ENCODE peak calls at places on chromosomes 3 and 15, in nine cellular contexts. One of them, this sample, is unnamed.

GRCh38 chr3:143307613-143308183 is 188.1 kb downstream of the CHST2 start:
- DNase-seq in GM12865: peak; percentile 59
- DNase-seq in tibial artery: no peak
- DNase-seq in colonic mucosa: no peak
- DNase-seq in A549: peak; percentile 42
- DNase-seq in trophoblast cell: peak; percentile 3
- DNase-seq in sigmoid colon: no peak
- DNase-seq in right cardiac atrium: peak; percentile 74
- DNase-seq in kidney: no peak
- DNase-seq in this sample: no peak

GRCh38 chr15:99476413-99477222 is 89.2 kb upstream of the MEF2A start:
- DNase-seq in right cardiac atrium: peak; percentile 76
- DNase-seq in tibial artery: peak; percentile 91
- DNase-seq in GM12865: peak; percentile 56
- DNase-seq in A549: peak; percentile 87
- DNase-seq in trophoblast cell: peak; percentile 66
- DNase-seq in sigmoid colon: peak; percentile 89
- DNase-seq in kidney: peak; percentile 84
- DNase-seq in colonic mucosa: peak; percentile 41
- DNase-seq in this sample: peak; percentile 79

GRCh38 chr3:101279162-101279561 is 41.2 kb downstream of the IMPG2 start:
- DNase-seq in trophoblast cell: no peak
- DNase-seq in colonic mucosa: no peak
- DNase-seq in A549: no peak
- DNase-seq in tibial artery: no peak
- DNase-seq in kidney: no peak
- DNase-seq in right cardiac atrium: no peak
- DNase-seq in GM12865: no peak
- DNase-seq in sigmoid colon: no peak
- DNase-seq in this sample: no peak

GRCh38 chr15:66830358-66830757 is 128.3 kb downstream of the SMAD6 start:
- DNase-seq in colonic mucosa: no peak
- DNase-seq in right cardiac atrium: peak; percentile 70
- DNase-seq in kidney: no peak
- DNase-seq in GM12865: no peak
- DNase-seq in sigmoid colon: no peak
- DNase-seq in trophoblast cell: peak; percentile 63
- DNase-seq in A549: peak; percentile 32
- DNase-seq in tibial artery: peak; percentile 27
- DNase-seq in this sample: no peak

GRCh38 chr15:61584410-61584809 is 355.3 kb upstream of the RORA start:
- DNase-seq in sigmoid colon: no peak
- DNase-seq in GM12865: no peak
- DNase-seq in kidney: no peak
- DNase-seq in colonic mucosa: no peak
- DNase-seq in tibial artery: no peak
- DNase-seq in right cardiac atrium: no peak
- DNase-seq in trophoblast cell: no peak
- DNase-seq in A549: no peak
- DNase-seq in this sample: no peak

GRCh38 chr3:77411990-77412389 is 372.1 kb downstream of the ROBO2 start:
- DNase-seq in colonic mucosa: no peak
- DNase-seq in GM12865: no peak
- DNase-seq in sigmoid colon: no peak
- DNase-seq in tibial artery: no peak
- DNase-seq in kidney: no peak
- DNase-seq in trophoblast cell: no peak
- DNase-seq in right cardiac atrium: no peak
- DNase-seq in A549: no peak
- DNase-seq in this sample: no peak

GRCh38 chr15:91852741-91853500 is 587 bp upstream of the SLCO3A1 start:
- DNase-seq in kidney: peak; percentile 93
- DNase-seq in tibial artery: peak; percentile 87
- DNase-seq in colonic mucosa: peak; percentile 75
- DNase-seq in A549: peak; percentile 79
- DNase-seq in GM12865: peak; percentile 69
- DNase-seq in right cardiac atrium: peak; percentile 92
- DNase-seq in trophoblast cell: peak; percentile 50
- DNase-seq in sigmoid colon: peak; percentile 88
- DNase-seq in this sample: peak; percentile 65

GRCh38 chr3:72658466-72659100 is 189.7 kb downstream of the SHQ1 start:
- DNase-seq in tibial artery: no peak
- DNase-seq in kidney: no peak
- DNase-seq in trophoblast cell: no peak
- DNase-seq in GM12865: no peak
- DNase-seq in A549: no peak
- DNase-seq in colonic mucosa: no peak
- DNase-seq in right cardiac atrium: no peak
- DNase-seq in sigmoid colon: no peak
- DNase-seq in this sample: no peak

GRCh38 chr15:89963301-89964288 is 37.5 kb upstream of the ZNF710 start:
- DNase-seq in trophoblast cell: no peak
- DNase-seq in right cardiac atrium: no peak
- DNase-seq in tibial artery: no peak
- DNase-seq in kidney: no peak
- DNase-seq in colonic mucosa: no peak
- DNase-seq in A549: no peak
- DNase-seq in sigmoid colon: no peak
- DNase-seq in GM12865: no peak
- DNase-seq in this sample: no peak

GRCh38 chr3:83863380-83863779 is 1095.4 kb upstream of the CADM2 start:
- DNase-seq in trophoblast cell: no peak
- DNase-seq in sigmoid colon: no peak
- DNase-seq in kidney: no peak
- DNase-seq in colonic mucosa: no peak
- DNase-seq in tibial artery: no peak
- DNase-seq in right cardiac atrium: no peak
- DNase-seq in A549: no peak
- DNase-seq in GM12865: no peak
- DNase-seq in this sample: no peak

GRCh38 chr3:132536442-132537153 is 60.5 kb upstream of the ACKR4 start:
- DNase-seq in right cardiac atrium: no peak
- DNase-seq in kidney: no peak
- DNase-seq in colonic mucosa: no peak
- DNase-seq in trophoblast cell: no peak
- DNase-seq in A549: no peak
- DNase-seq in GM12865: no peak
- DNase-seq in sigmoid colon: no peak
- DNase-seq in tibial artery: no peak
- DNase-seq in this sample: no peak

GRCh38 chr15:68528891-68529290 is 49.9 kb upstream of the CORO2B start:
- DNase-seq in GM12865: no peak
- DNase-seq in sigmoid colon: no peak
- DNase-seq in trophoblast cell: no peak
- DNase-seq in kidney: no peak
- DNase-seq in colonic mucosa: no peak
- DNase-seq in A549: no peak
- DNase-seq in right cardiac atrium: no peak
- DNase-seq in tibial artery: no peak
- DNase-seq in this sample: no peak
- H3K4me3 ChIP-seq in GM12865: no peak overlapping the region
- H3K4me3 ChIP-seq in sigmoid colon: no peak overlapping the region
- H3K4me3 ChIP-seq in trophoblast cell: no peak overlapping the region
- H3K4me3 ChIP-seq in kidney: no peak overlapping the region
- H3K4me3 ChIP-seq in colonic mucosa: no peak overlapping the region
- H3K4me3 ChIP-seq in A549: no peak overlapping the region
- H3K4me3 ChIP-seq in right cardiac atrium: peak overlapping the region; percentile 18
- H3K4me3 ChIP-seq in tibial artery: no peak overlapping the region
- H3K4me3 ChIP-seq in this sample: no peak overlapping the region

GRCh38 chr15:82873000-82873680 is 63.7 kb downstream of the WHAMM start:
- DNase-seq in right cardiac atrium: peak; percentile 65
- DNase-seq in trophoblast cell: no peak
- DNase-seq in tibial artery: peak; percentile 47
- DNase-seq in GM12865: no peak
- DNase-seq in colonic mucosa: no peak
- DNase-seq in sigmoid colon: no peak
- DNase-seq in A549: no peak
- DNase-seq in kidney: no peak
- DNase-seq in this sample: no peak
- H3K4me3 ChIP-seq in right cardiac atrium: no peak overlapping the region
- H3K4me3 ChIP-seq in trophoblast cell: no peak overlapping the region
- H3K4me3 ChIP-seq in tibial artery: no peak overlapping the region
- H3K4me3 ChIP-seq in GM12865: no peak overlapping the region
- H3K4me3 ChIP-seq in colonic mucosa: no peak overlapping the region
- H3K4me3 ChIP-seq in sigmoid colon: no peak overlapping the region
- H3K4me3 ChIP-seq in A549: no peak overlapping the region
- H3K4me3 ChIP-seq in kidney: no peak overlapping the region
- H3K4me3 ChIP-seq in this sample: no peak overlapping the region

GRCh38 chr3:141797167-141797773 is 34.1 kb downstream of the GRK7 start:
- DNase-seq in right cardiac atrium: peak; percentile 89
- DNase-seq in sigmoid colon: peak; percentile 69
- DNase-seq in A549: no peak
- DNase-seq in colonic mucosa: peak; percentile 34
- DNase-seq in tibial artery: peak; percentile 71
- DNase-seq in GM12865: peak; percentile 20
- DNase-seq in trophoblast cell: no peak
- DNase-seq in kidney: peak; percentile 90
- DNase-seq in this sample: peak; percentile 47
- H3K4me3 ChIP-seq in right cardiac atrium: peak overlapping the region; percentile 25
- H3K4me3 ChIP-seq in sigmoid colon: peak overlapping the region; percentile 46
- H3K4me3 ChIP-seq in A549: no peak overlapping the region
- H3K4me3 ChIP-seq in colonic mucosa: peak overlapping the region; percentile 35
- H3K4me3 ChIP-seq in tibial artery: peak overlapping the region; percentile 55
- H3K4me3 ChIP-seq in GM12865: no peak overlapping the region
- H3K4me3 ChIP-seq in trophoblast cell: peak overlapping the region; percentile 4
- H3K4me3 ChIP-seq in kidney: no peak overlapping the region
- H3K4me3 ChIP-seq in this sample: peak overlapping the region; percentile 18

GRCh38 chr3:78977073-78977472 is 790.7 kb downstream of the ROBO1 start:
- DNase-seq in sigmoid colon: no peak
- DNase-seq in kidney: no peak
- DNase-seq in GM12865: no peak
- DNase-seq in A549: no peak
- DNase-seq in right cardiac atrium: no peak
- DNase-seq in trophoblast cell: no peak
- DNase-seq in tibial artery: no peak
- DNase-seq in colonic mucosa: no peak
- DNase-seq in this sample: no peak
- H3K4me3 ChIP-seq in sigmoid colon: no peak overlapping the region
- H3K4me3 ChIP-seq in kidney: no peak overlapping the region
- H3K4me3 ChIP-seq in GM12865: no peak overlapping the region
- H3K4me3 ChIP-seq in A549: no peak overlapping the region
- H3K4me3 ChIP-seq in right cardiac atrium: no peak overlapping the region
- H3K4me3 ChIP-seq in trophoblast cell: no peak overlapping the region
- H3K4me3 ChIP-seq in tibial artery: no peak overlapping the region
- H3K4me3 ChIP-seq in colonic mucosa: no peak overlapping the region
- H3K4me3 ChIP-seq in this sample: no peak overlapping the region

GRCh38 chr3:184335661-184336483 is 1.5 kb upstream of the FAM131A start:
- DNase-seq in GM12865: peak; percentile 82
- DNase-seq in sigmoid colon: peak; percentile 94
- DNase-seq in colonic mucosa: peak; percentile 91
- DNase-seq in right cardiac atrium: peak; percentile 96
- DNase-seq in A549: peak; percentile 82
- DNase-seq in trophoblast cell: peak; percentile 57
- DNase-seq in kidney: peak; percentile 95
- DNase-seq in tibial artery: peak; percentile 92
- DNase-seq in this sample: peak; percentile 82
- H3K4me3 ChIP-seq in GM12865: peak overlapping the region; percentile 53
- H3K4me3 ChIP-seq in sigmoid colon: peak overlapping the region; percentile 97
- H3K4me3 ChIP-seq in colonic mucosa: peak overlapping the region; percentile 85
- H3K4me3 ChIP-seq in right cardiac atrium: peak overlapping the region; percentile 94
- H3K4me3 ChIP-seq in A549: peak overlapping the region; percentile 91
- H3K4me3 ChIP-seq in trophoblast cell: peak overlapping the region; percentile 91
- H3K4me3 ChIP-seq in kidney: peak overlapping the region; percentile 83
- H3K4me3 ChIP-seq in tibial artery: peak overlapping the region; percentile 94
- H3K4me3 ChIP-seq in this sample: peak overlapping the region; percentile 72

GRCh38 chr3:8895829-8896228 is 67.4 kb downstream of the RAD18 start:
- DNase-seq in kidney: no peak
- DNase-seq in right cardiac atrium: no peak
- DNase-seq in trophoblast cell: no peak
- DNase-seq in A549: no peak
- DNase-seq in GM12865: no peak
- DNase-seq in tibial artery: no peak
- DNase-seq in sigmoid colon: no peak
- DNase-seq in colonic mucosa: no peak
- DNase-seq in this sample: no peak

GRCh38 chr3:8888296-8888915 is 74.9 kb downstream of the RAD18 start:
- DNase-seq in GM12865: no peak
- DNase-seq in tibial artery: no peak
- DNase-seq in right cardiac atrium: no peak
- DNase-seq in A549: no peak
- DNase-seq in sigmoid colon: no peak
- DNase-seq in kidney: no peak
- DNase-seq in colonic mucosa: no peak
- DNase-seq in trophoblast cell: no peak
- DNase-seq in this sample: no peak

GRCh38 chr3:8891774-8892173 is 71.5 kb downstream of the RAD18 start:
- DNase-seq in trophoblast cell: no peak
- DNase-seq in kidney: no peak
- DNase-seq in right cardiac atrium: no peak
- DNase-seq in sigmoid colon: no peak
- DNase-seq in tibial artery: no peak
- DNase-seq in GM12865: no peak
- DNase-seq in A549: no peak
- DNase-seq in colonic mucosa: no peak
- DNase-seq in this sample: no peak

GRCh38 chr3:8891328-8891727 is 71.9 kb downstream of the RAD18 start:
- DNase-seq in GM12865: no peak
- DNase-seq in colonic mucosa: no peak
- DNase-seq in A549: no peak
- DNase-seq in right cardiac atrium: no peak
- DNase-seq in sigmoid colon: no peak
- DNase-seq in kidney: no peak
- DNase-seq in trophoblast cell: no peak
- DNase-seq in tibial artery: no peak
- DNase-seq in this sample: no peak

GRCh38 chr3:8893001-8893400 is 70.3 kb downstream of the RAD18 start:
- DNase-seq in GM12865: no peak
- DNase-seq in tibial artery: no peak
- DNase-seq in colonic mucosa: no peak
- DNase-seq in kidney: no peak
- DNase-seq in sigmoid colon: no peak
- DNase-seq in right cardiac atrium: no peak
- DNase-seq in A549: no peak
- DNase-seq in trophoblast cell: no peak
- DNase-seq in this sample: no peak
- H3K4me3 ChIP-seq in GM12865: no peak overlapping the region
- H3K4me3 ChIP-seq in tibial artery: no peak overlapping the region
- H3K4me3 ChIP-seq in colonic mucosa: no peak overlapping the region
- H3K4me3 ChIP-seq in kidney: no peak overlapping the region
- H3K4me3 ChIP-seq in sigmoid colon: no peak overlapping the region
- H3K4me3 ChIP-seq in right cardiac atrium: no peak overlapping the region
- H3K4me3 ChIP-seq in A549: no peak overlapping the region
- H3K4me3 ChIP-seq in trophoblast cell: no peak overlapping the region
- H3K4me3 ChIP-seq in this sample: no peak overlapping the region

DNA sequence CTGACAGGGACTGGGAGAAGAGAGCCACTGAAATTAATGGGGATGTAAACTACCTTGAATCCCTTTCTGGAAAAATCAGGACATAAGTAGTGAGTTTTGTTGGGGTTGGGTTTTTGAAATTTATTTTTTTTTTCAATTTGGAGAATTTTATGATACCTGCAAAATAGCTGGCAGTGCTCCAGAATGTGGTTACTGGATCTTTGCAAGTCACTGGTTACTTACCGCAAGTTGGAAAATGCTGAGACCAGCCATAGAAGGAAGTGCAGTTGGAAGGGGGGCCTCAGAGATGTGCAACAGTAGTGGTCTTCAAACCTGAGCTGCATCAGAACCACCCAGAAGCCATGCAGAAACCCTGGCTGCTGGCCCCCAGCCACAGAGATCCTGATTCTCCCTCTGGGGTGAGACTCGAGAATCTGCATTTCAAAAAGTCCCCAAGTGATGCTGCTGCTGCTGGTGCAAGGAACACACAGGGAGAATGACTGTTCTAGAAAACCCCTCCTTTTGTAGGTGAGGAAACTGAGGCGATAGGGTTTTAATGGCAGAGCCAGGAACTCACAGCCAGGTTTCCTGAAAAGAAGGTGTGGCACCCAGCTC is 39.7 kb downstream of the SEMA5B start:
- DNase-seq in sigmoid colon: no peak
- DNase-seq in right cardiac atrium: no peak
- DNase-seq in A549: no peak
- DNase-seq in colonic mucosa: no peak
- DNase-seq in GM12865: no peak
- DNase-seq in trophoblast cell: no peak
- DNase-seq in kidney: no peak
- DNase-seq in tibial artery: no peak
- DNase-seq in this sample: no peak
- H3K4me3 ChIP-seq in sigmoid colon: no peak overlapping the region
- H3K4me3 ChIP-seq in right cardiac atrium: no peak overlapping the region
- H3K4me3 ChIP-seq in A549: no peak overlapping the region
- H3K4me3 ChIP-seq in colonic mucosa: no peak overlapping the region
- H3K4me3 ChIP-seq in GM12865: no peak overlapping the region
- H3K4me3 ChIP-seq in trophoblast cell: no peak overlapping the region
- H3K4me3 ChIP-seq in kidney: no peak overlapping the region
- H3K4me3 ChIP-seq in tibial artery: no peak overlapping the region
- H3K4me3 ChIP-seq in this sample: no peak overlapping the region